ENCODE peak calls at places on chromosomes 12 and 14, in nine cellular contexts. One of them, this sample, is unnamed.

GRCh38 chr12:86600664-86601231 is 344.6 kb upstream of the MGAT4C start:
- DNase-seq in HepG2: no peak
- DNase-seq in hepatocyte: no peak
- DNase-seq in fibroblast of lung: no peak
- DNase-seq in IMR-90: no peak
- DNase-seq in tibial artery: peak; percentile 54
- DNase-seq in breast epithelium: no peak
- DNase-seq in A549: no peak
- DNase-seq in right lobe of liver: no peak
- DNase-seq in this sample: no peak

GRCh38 chr14:102870994-102871831 is 51.2 kb upstream of the AMN start:
- DNase-seq in HepG2: no peak
- DNase-seq in breast epithelium: no peak
- DNase-seq in IMR-90: no peak
- DNase-seq in hepatocyte: no peak
- DNase-seq in fibroblast of lung: no peak
- DNase-seq in tibial artery: no peak
- DNase-seq in A549: no peak
- DNase-seq in right lobe of liver: peak; percentile 53
- DNase-seq in this sample: no peak

GRCh38 chr12:31234955-31235867 is 90.7 kb downstream of the SINHCAF start:
- DNase-seq in HepG2: peak; percentile 7
- DNase-seq in right lobe of liver: no peak
- DNase-seq in breast epithelium: no peak
- DNase-seq in A549: peak; percentile 58
- DNase-seq in hepatocyte: peak; percentile 84
- DNase-seq in fibroblast of lung: peak; percentile 54
- DNase-seq in IMR-90: peak; percentile 31
- DNase-seq in tibial artery: no peak
- DNase-seq in this sample: no peak

GRCh38 chr14:64510825-64511679 is 6.5 kb downstream of the ZBTB1 start:
- DNase-seq in HepG2: peak; percentile 64
- DNase-seq in IMR-90: peak; percentile 73
- DNase-seq in hepatocyte: peak; percentile 85
- DNase-seq in breast epithelium: peak; percentile 59
- DNase-seq in fibroblast of lung: peak; percentile 51
- DNase-seq in tibial artery: peak; percentile 75
- DNase-seq in right lobe of liver: no peak
- DNase-seq in A549: peak; percentile 76
- DNase-seq in this sample: peak; percentile 20

GRCh38 chr12:106780010-106780625 is 5.6 kb downstream of the RIC8B start:
- DNase-seq in right lobe of liver: no peak
- DNase-seq in breast epithelium: no peak
- DNase-seq in HepG2: no peak
- DNase-seq in A549: peak; percentile 32
- DNase-seq in tibial artery: no peak
- DNase-seq in IMR-90: peak; percentile 70
- DNase-seq in hepatocyte: peak; percentile 32
- DNase-seq in fibroblast of lung: peak; percentile 34
- DNase-seq in this sample: no peak

GRCh38 chr12:75738486-75738885 is 227.1 kb upstream of the KRR1 start:
- DNase-seq in right lobe of liver: no peak
- DNase-seq in fibroblast of lung: peak; percentile 78
- DNase-seq in tibial artery: no peak
- DNase-seq in hepatocyte: no peak
- DNase-seq in HepG2: no peak
- DNase-seq in breast epithelium: no peak
- DNase-seq in IMR-90: peak; percentile 42
- DNase-seq in A549: no peak
- DNase-seq in this sample: no peak

GRCh38 chr14:80434574-80435321 is 223.4 kb upstream of the DIO2 start:
- DNase-seq in IMR-90: peak; percentile 45
- DNase-seq in fibroblast of lung: peak; percentile 36
- DNase-seq in hepatocyte: peak; percentile 7
- DNase-seq in breast epithelium: no peak
- DNase-seq in right lobe of liver: no peak
- DNase-seq in tibial artery: no peak
- DNase-seq in HepG2: no peak
- DNase-seq in A549: peak; percentile 70
- DNase-seq in this sample: no peak

GRCh38 chr12:57019983-57020719 is 3.8 kb upstream of the TAC3 start:
- DNase-seq in breast epithelium: no peak
- DNase-seq in IMR-90: no peak
- DNase-seq in tibial artery: no peak
- DNase-seq in right lobe of liver: no peak
- DNase-seq in HepG2: no peak
- DNase-seq in A549: no peak
- DNase-seq in fibroblast of lung: no peak
- DNase-seq in hepatocyte: no peak
- DNase-seq in this sample: no peak

GRCh38 chr12:48996794-48997718 is 2.1 kb downstream of the DDN start:
- DNase-seq in tibial artery: peak; percentile 88
- DNase-seq in HepG2: peak; percentile 65
- DNase-seq in right lobe of liver: peak; percentile 82
- DNase-seq in hepatocyte: peak; percentile 92
- DNase-seq in A549: peak; percentile 83
- DNase-seq in fibroblast of lung: peak; percentile 60
- DNase-seq in breast epithelium: peak; percentile 77
- DNase-seq in IMR-90: peak; percentile 67
- DNase-seq in this sample: no peak

GRCh38 chr12:22230280-22230794 is 104.2 kb downstream of the ST8SIA1 start:
- DNase-seq in IMR-90: peak; percentile 69
- DNase-seq in A549: peak; percentile 39
- DNase-seq in fibroblast of lung: peak; percentile 79
- DNase-seq in HepG2: no peak
- DNase-seq in tibial artery: no peak
- DNase-seq in hepatocyte: no peak
- DNase-seq in breast epithelium: no peak
- DNase-seq in right lobe of liver: no peak
- DNase-seq in this sample: no peak

GRCh38 chr12:90058721-90059120 is 350.1 kb upstream of the ATP2B1 start:
- DNase-seq in right lobe of liver: no peak
- DNase-seq in HepG2: no peak
- DNase-seq in A549: peak; percentile 53
- DNase-seq in breast epithelium: no peak
- DNase-seq in IMR-90: peak; percentile 93
- DNase-seq in tibial artery: no peak
- DNase-seq in fibroblast of lung: peak; percentile 89
- DNase-seq in hepatocyte: peak; percentile 5
- DNase-seq in this sample: no peak

GRCh38 chr12:93599192-93599591 is 26.7 kb downstream of the SOCS2 start:
- DNase-seq in hepatocyte: no peak
- DNase-seq in A549: no peak
- DNase-seq in right lobe of liver: no peak
- DNase-seq in IMR-90: no peak
- DNase-seq in breast epithelium: no peak
- DNase-seq in fibroblast of lung: no peak
- DNase-seq in HepG2: no peak
- DNase-seq in tibial artery: no peak
- DNase-seq in this sample: no peak

GRCh38 chr12:93100610-93101009 is 171.5 kb upstream of the EEA1 start:
- DNase-seq in IMR-90: no peak
- DNase-seq in fibroblast of lung: no peak
- DNase-seq in HepG2: no peak
- DNase-seq in hepatocyte: no peak
- DNase-seq in right lobe of liver: no peak
- DNase-seq in tibial artery: no peak
- DNase-seq in A549: no peak
- DNase-seq in breast epithelium: no peak
- DNase-seq in this sample: no peak

GRCh38 chr14:39396448-39396847 is 35.8 kb downstream of the FBXO33 start:
- DNase-seq in right lobe of liver: no peak
- DNase-seq in IMR-90: peak; percentile 54
- DNase-seq in breast epithelium: no peak
- DNase-seq in fibroblast of lung: peak; percentile 20
- DNase-seq in A549: no peak
- DNase-seq in tibial artery: no peak
- DNase-seq in hepatocyte: no peak
- DNase-seq in HepG2: no peak
- DNase-seq in this sample: no peak
- TF ChIP-seq CTCF in right lobe of liver: no peak
- TF ChIP-seq CTCF in IMR-90: no peak
- TF ChIP-seq CTCF in breast epithelium: no peak
- TF ChIP-seq CTCF in fibroblast of lung: no peak
- TF ChIP-seq CTCF in A549: no peak
- TF ChIP-seq CTCF in tibial artery: no peak
- TF ChIP-seq CTCF in hepatocyte: no peak
- TF ChIP-seq CTCF in HepG2: no peak
- TF ChIP-seq CTCF in this sample: no peak

DNA sequence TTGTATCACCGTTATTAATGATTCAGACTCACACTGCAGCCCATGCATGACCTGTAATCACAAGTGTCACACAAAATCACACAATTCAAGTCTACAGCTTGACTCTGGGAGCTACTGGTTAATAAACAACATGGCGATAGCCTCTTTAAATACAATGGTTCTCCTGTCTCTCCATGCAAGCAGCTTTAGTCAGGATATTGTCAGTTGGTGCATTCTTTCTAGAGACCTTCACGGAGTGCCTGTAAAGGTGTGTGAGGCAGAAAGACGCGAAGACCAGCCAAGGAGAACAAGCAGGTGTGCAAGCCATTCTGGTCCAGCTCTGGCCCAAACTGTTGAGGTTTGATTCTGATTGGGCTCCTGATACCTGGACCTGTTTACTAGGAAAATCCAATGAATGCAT is 40.0 kb upstream of the FOXN3 start:
- DNase-seq in hepatocyte: no peak
- DNase-seq in breast epithelium: no peak
- DNase-seq in A549: no peak
- DNase-seq in tibial artery: no peak
- DNase-seq in fibroblast of lung: no peak
- DNase-seq in HepG2: peak; percentile 53
- DNase-seq in right lobe of liver: no peak
- DNase-seq in IMR-90: no peak
- DNase-seq in this sample: no peak
- H3K4me1 ChIP-seq in hepatocyte: peaks cover 9% of the 10 kb centered on the region
- H3K4me1 ChIP-seq in breast epithelium: no peaks in the 10 kb centered on the region
- H3K4me1 ChIP-seq in A549: no peaks in the 10 kb centered on the region
- H3K4me1 ChIP-seq in tibial artery: no peaks in the 10 kb centered on the region
- H3K4me1 ChIP-seq in fibroblast of lung: no peaks in the 10 kb centered on the region
- H3K4me1 ChIP-seq in HepG2: peaks cover 42% of the 10 kb centered on the region
- H3K4me1 ChIP-seq in right lobe of liver: peaks cover 20% of the 10 kb centered on the region
- H3K4me1 ChIP-seq in IMR-90: no peaks in the 10 kb centered on the region
- H3K4me1 ChIP-seq in this sample: no peaks in the 10 kb centered on the region

DNA sequence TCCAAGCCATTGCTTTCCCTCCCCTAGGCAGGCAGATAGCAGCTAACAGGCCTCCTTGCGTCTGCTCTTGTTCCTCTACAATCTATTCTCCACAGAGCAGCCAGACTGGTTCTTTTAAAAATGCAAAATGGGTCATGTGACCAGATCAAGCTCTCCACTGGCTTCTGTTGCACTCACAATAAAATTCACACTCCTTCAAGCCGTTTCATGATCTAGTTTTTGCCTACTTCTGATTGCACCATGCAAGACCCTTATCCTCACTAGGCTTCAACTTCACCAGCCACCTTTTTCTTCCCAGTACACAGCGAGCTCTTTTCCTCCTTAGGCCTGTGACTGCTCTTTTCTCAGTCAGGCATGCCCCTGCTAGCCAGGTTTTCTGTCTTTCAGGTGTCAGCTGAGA is 6.1 kb upstream of the KRAS start:
- DNase-seq in right lobe of liver: no peak
- DNase-seq in HepG2: no peak
- DNase-seq in hepatocyte: no peak
- DNase-seq in tibial artery: no peak
- DNase-seq in fibroblast of lung: no peak
- DNase-seq in A549: no peak
- DNase-seq in breast epithelium: no peak
- DNase-seq in IMR-90: no peak
- DNase-seq in this sample: no peak
- H3K27ac ChIP-seq in right lobe of liver: no peak overlapping the region
- H3K27ac ChIP-seq in HepG2: no peak overlapping the region
- H3K27ac ChIP-seq in hepatocyte: peak overlapping the region; percentile 66
- H3K27ac ChIP-seq in tibial artery: no peak overlapping the region
- H3K27ac ChIP-seq in fibroblast of lung: no peak overlapping the region
- H3K27ac ChIP-seq in A549: no peak overlapping the region
- H3K27ac ChIP-seq in breast epithelium: no peak overlapping the region
- H3K27ac ChIP-seq in IMR-90: no peak overlapping the region
- H3K27ac ChIP-seq in this sample: no peak overlapping the region

GRCh38 chr14:22848391-22849164 is 12.2 kb downstream of the MMP14 start:
- DNase-seq in tibial artery: peak; percentile 96
- DNase-seq in fibroblast of lung: peak; percentile 89
- DNase-seq in IMR-90: peak; percentile 92
- DNase-seq in A549: no peak
- DNase-seq in HepG2: no peak
- DNase-seq in breast epithelium: no peak
- DNase-seq in hepatocyte: peak; percentile 87
- DNase-seq in right lobe of liver: no peak
- DNase-seq in this sample: peak; percentile 60

GRCh38 chr14:22846811-22847307 is 10.5 kb downstream of the MMP14 start:
- DNase-seq in HepG2: no peak
- DNase-seq in tibial artery: no peak
- DNase-seq in A549: no peak
- DNase-seq in IMR-90: no peak
- DNase-seq in breast epithelium: no peak
- DNase-seq in fibroblast of lung: no peak
- DNase-seq in hepatocyte: no peak
- DNase-seq in right lobe of liver: no peak
- DNase-seq in this sample: no peak

GRCh38 chr14:22845821-22846625 is 9.6 kb downstream of the MMP14 start:
- DNase-seq in tibial artery: peak; percentile 69
- DNase-seq in IMR-90: no peak
- DNase-seq in hepatocyte: no peak
- DNase-seq in right lobe of liver: no peak
- DNase-seq in breast epithelium: no peak
- DNase-seq in fibroblast of lung: no peak
- DNase-seq in A549: no peak
- DNase-seq in HepG2: no peak
- DNase-seq in this sample: no peak

GRCh38 chr14:22849212-22849819 is 12.9 kb downstream of the MMP14 start:
- DNase-seq in breast epithelium: peak; percentile 50
- DNase-seq in fibroblast of lung: peak; percentile 49
- DNase-seq in tibial artery: peak; percentile 93
- DNase-seq in A549: no peak
- DNase-seq in HepG2: no peak
- DNase-seq in IMR-90: no peak
- DNase-seq in hepatocyte: no peak
- DNase-seq in right lobe of liver: no peak
- DNase-seq in this sample: peak; percentile 25

DNA sequence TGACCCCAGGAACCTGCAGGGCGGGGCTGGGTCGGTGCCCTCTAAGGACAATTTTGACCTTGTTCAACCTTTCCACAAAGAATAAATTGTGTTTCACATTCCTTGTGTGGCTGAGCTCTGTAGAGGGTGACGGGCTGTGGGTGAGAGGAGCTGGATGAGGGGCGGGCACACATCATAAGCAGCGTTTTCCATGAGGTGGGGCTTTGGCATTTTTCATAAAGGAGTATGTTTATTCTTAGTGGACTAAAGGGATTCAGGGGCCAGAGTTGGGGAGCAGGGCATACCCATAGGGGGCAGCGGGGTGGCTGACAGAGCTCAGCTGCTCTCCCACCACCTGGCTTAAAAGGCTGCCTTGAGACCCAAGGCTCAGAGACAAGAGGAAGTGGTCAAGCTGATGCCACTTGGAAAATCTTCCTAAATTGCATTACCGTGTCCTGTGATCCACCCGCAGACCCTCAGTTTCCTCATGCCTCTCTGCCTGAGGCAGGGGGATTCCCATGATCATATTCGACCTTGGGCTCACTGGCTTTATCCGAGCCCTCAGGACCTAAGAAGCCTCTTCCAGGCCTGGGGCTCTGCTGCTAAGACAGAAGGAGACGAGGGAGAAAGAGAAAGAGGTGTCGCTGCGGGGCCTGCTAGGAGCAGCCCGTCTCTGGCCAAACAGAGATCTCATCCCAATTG is 11.4 kb downstream of the MMP14 start:
- DNase-seq in breast epithelium: no peak
- DNase-seq in tibial artery: no peak
- DNase-seq in A549: no peak
- DNase-seq in HepG2: no peak
- DNase-seq in right lobe of liver: no peak
- DNase-seq in fibroblast of lung: peak; percentile 79
- DNase-seq in hepatocyte: peak; percentile 53
- DNase-seq in IMR-90: peak; percentile 84
- DNase-seq in this sample: no peak
- TF ChIP-seq CTCF in breast epithelium: no peak
- TF ChIP-seq CTCF in tibial artery: no peak
- TF ChIP-seq CTCF in A549: no peak
- TF ChIP-seq CTCF in HepG2: no peak
- TF ChIP-seq CTCF in right lobe of liver: no peak
- TF ChIP-seq CTCF in fibroblast of lung: no peak
- TF ChIP-seq CTCF in hepatocyte: no peak
- TF ChIP-seq CTCF in IMR-90: peak; percentile 21
- TF ChIP-seq CTCF in this sample: no peak